ENCODE peak calls at places on chromosomes 3 and 15, in four cellular contexts. D, Q, H and U are unnamed samples.

GRCh38 chr3:189744235-189744634 is 113.0 kb downstream of the TP63 start:
- DNase-seq in D (peak), Q (no peak), H (no peak), U (no peak)

GRCh38 chr3:124621498-124621897 is 108.8 kb upstream of the UMPS start:
- DNase-seq in D (no peak), Q (no peak), H (no peak), U (no peak)

GRCh38 chr3:101963902-101964362 is 114.6 kb downstream of the NFKBIZ start:
- DNase-seq in D (no peak), Q (no peak), H (no peak), U (no peak)

GRCh38 chr15:26773485-26773877 is 615 bp upstream of the GABRB3 start:
- DNase-seq in D (peak), Q (no peak), H (no peak), U (no peak)

GRCh38 chr3:149316427-149316826 is 17.0 kb downstream of the TM4SF18 start:
- DNase-seq in D (no peak), Q (no peak), H (no peak), U (no peak)

GRCh38 chr15:35289029-35289617 is 204.0 kb upstream of the NANOGP8 start:
- DNase-seq in D (no peak), Q (no peak), H (peak), U (peak)

GRCh38 chr3:37072892-37073291 is 79.6 kb downstream of the MLH1 start:
- DNase-seq in D (no peak), Q (no peak), H (no peak), U (no peak)

GRCh38 chr3:54537506-54537905 is 390.4 kb downstream of the LRTM1 start:
- DNase-seq in D (no peak), Q (no peak), H (no peak), U (no peak)

GRCh38 chr3:46031269-46031668 is 4.0 kb upstream of the XCR1 start:
- DNase-seq in D (no peak), Q (no peak), H (no peak), U (no peak)

GRCh38 chr3:48428863-48429415 is 947 bp downstream of the PLXNB1 start:
- DNase-seq in D (peak), Q (no peak), H (no peak), U (no peak)

GRCh38 chr3:141367038-141367730 is 1.1 kb upstream of the ZBTB38 start:
- DNase-seq in D (no peak), Q (no peak), H (peak), U (no peak)

GRCh38 chr3:141388823-141389617 is 20.7 kb downstream of the ZBTB38 start:
- DNase-seq in D (no peak), Q (no peak), H (no peak), U (peak)

GRCh38 chr15:39944711-39945110 is 10.8 kb downstream of the EIF2AK4 start:
- DNase-seq in D (no peak), Q (no peak), H (no peak), U (no peak)

GRCh38 chr3:183253961-183254815 is 1.1 kb downstream of the B3GNT5 start:
- DNase-seq in D (peak), Q (no peak), H (no peak), U (no peak)

GRCh38 chr15:62883938-62884479 is 158.5 kb upstream of the TPM1 start:
- DNase-seq in D (no peak), Q (no peak), H (no peak), U (no peak)

GRCh38 chr15:24944939-24945338 is 9.8 kb upstream of the SNRPN start:
- DNase-seq in D (no peak), Q (no peak), H (no peak), U (peak)

GRCh38 chr3:127320529-127321121 is 32.8 kb upstream of the PRR20G start:
- DNase-seq in D (peak), Q (no peak), H (no peak), U (no peak)

GRCh38 chr15:41862515-41863116 is 24.0 kb downstream of the PLA2G4B start:
- DNase-seq in D (peak), Q (no peak), H (peak), U (peak)

GRCh38 chr3:167821248-167821805 is 85.8 kb downstream of the SERPINI1 start:
- DNase-seq in D (no peak), Q (no peak), H (no peak), U (no peak)

GRCh38 chr3:147895509-147895908 is 486.3 kb downstream of the ZIC1 start:
- DNase-seq in D (no peak), Q (no peak), H (no peak), U (no peak)

GRCh38 chr15:82132742-82133141 is 86.9 kb upstream of the MEX3B start:
- DNase-seq in D (no peak), Q (no peak), H (no peak), U (no peak)

GRCh38 chr3:119469378-119470189 is 821 bp downstream of the POGLUT1 start:
- DNase-seq in D (no peak), Q (no peak), H (no peak), U (no peak)

GRCh38 chr3:66426135-66426534 is 74.7 kb downstream of the LRIG1 start:
- DNase-seq in D (no peak), Q (no peak), H (no peak), U (no peak)

GRCh38 chr15:25366058-25366457 is 72.8 kb downstream of the UBE3A start:
- DNase-seq in D (no peak), Q (no peak), H (no peak), U (no peak)

GRCh38 chr3:181565416-181565815 is 146.3 kb upstream of the SOX2 start:
- DNase-seq in D (no peak), Q (no peak), H (no peak), U (no peak)

GRCh38 chr15:45113380-45113990 is 487 bp downstream of the DUOX2 start:
- DNase-seq in D (no peak), Q (no peak), H (no peak), U (no peak)

GRCh38 chr3:71614426-71614825 is 30.9 kb upstream of the FOXP1 start:
- DNase-seq in D (no peak), Q (no peak), H (no peak), U (no peak)

GRCh38 chr3:194204036-194204792 is 68.3 kb downstream of the HES1 start:
- DNase-seq in D (peak), Q (no peak), H (no peak), U (no peak)

GRCh38 chr3:171185959-171186358 is 159.4 kb upstream of the SLC2A2 start:
- DNase-seq in D (no peak), Q (no peak), H (no peak), U (no peak)

GRCh38 chr3:171185359-171185758 is 158.8 kb upstream of the SLC2A2 start:
- DNase-seq in D (no peak), Q (no peak), H (no peak), U (no peak)

GRCh38 chr3:171184372-171184771 is 157.9 kb upstream of the SLC2A2 start:
- DNase-seq in D (no peak), Q (no peak), H (no peak), U (no peak)

GRCh38 chr3:171181907-171182690 is 155.6 kb upstream of the SLC2A2 start:
- DNase-seq in D (no peak), Q (no peak), H (no peak), U (no peak)

GRCh38 chr3:171183042-171183441 is 156.5 kb upstream of the SLC2A2 start:
- DNase-seq in D (no peak), Q (no peak), H (no peak), U (peak)
- TF ChIP-seq ATF3 in D (no peak), Q (no peak), H (no peak), U (no peak)

GRCh38 chr3:31793040-31793439 is 188.0 kb downstream of the OSBPL10 start:
- DNase-seq in D (no peak), Q (no peak), H (no peak), U (no peak)
- TF ChIP-seq ATF3 in D (no peak), Q (no peak), H (no peak), U (no peak)

GRCh38 chr15:97694456-97694855 is 266.0 kb upstream of the ARRDC4 start:
- DNase-seq in D (no peak), Q (no peak), H (no peak), U (no peak)

GRCh38 chr15:97691799-97692198 is 268.7 kb upstream of the ARRDC4 start:
- DNase-seq in D (no peak), Q (no peak), H (peak), U (peak)

GRCh38 chr15:97688886-97689285 is 271.6 kb upstream of the ARRDC4 start:
- DNase-seq in D (no peak), Q (no peak), H (no peak), U (no peak)

GRCh38 chr15:97688177-97688576 is 272.3 kb upstream of the ARRDC4 start:
- DNase-seq in D (no peak), Q (no peak), H (no peak), U (no peak)

GRCh38 chr15:97692317-97693015 is 268.0 kb upstream of the ARRDC4 start:
- DNase-seq in D (no peak), Q (no peak), H (no peak), U (no peak)
- TF ChIP-seq ATF3 in D (no peak), Q (no peak), H (no peak), U (no peak)

GRCh38 chr3:172694526-172694925 is 16.3 kb downstream of the NCEH1 start:
- DNase-seq in D (no peak), Q (no peak), H (no peak), U (no peak)
- TF ChIP-seq ATF3 in D (no peak), Q (no peak), H (no peak), U (no peak)